ENCODE peak calls at places on chromosomes 12 and 14, in seven cellular contexts. M, U, I, Z, X, A and H are unnamed samples.

GRCh38 chr12:104944252-104944651 is 13.8 kb downstream of the SLC41A2 start:
- DNase-seq in M (no peak), U (no peak), I (no peak), Z (no peak), X (no peak), A (no peak), H (no peak)

GRCh38 chr14:100297320-100298300 is 8.6 kb downstream of the SLC25A29 start:
- DNase-seq in M (no peak), U (peak), I (peak), Z (no peak), X (peak), A (peak), H (no peak)

GRCh38 chr14:22536853-22537338 is 52.1 kb downstream of the DAD1 start:
- DNase-seq in M (peak), U (peak), I (peak), Z (no peak), X (no peak), A (no peak), H (no peak)

GRCh38 chr12:121796855-121797751 is 3.6 kb upstream of the RHOF start:
- DNase-seq in M (no peak), U (peak), I (no peak), Z (peak), X (peak), A (peak), H (peak)

GRCh38 chr14:58426819-58427288 is 477 bp downstream of the TIMM9 start:
- DNase-seq in M (peak), U (peak), I (peak), Z (peak), X (peak), A (peak), H (peak)

GRCh38 chr14:36070056-36071043 is 106.2 kb downstream of the PTCSC3 start:
- DNase-seq in M (no peak), U (peak), I (peak), Z (peak), X (peak), A (no peak), H (peak)

GRCh38 chr14:96146131-96146771 is 58.4 kb upstream of the BDKRB2 start:
- DNase-seq in M (no peak), U (peak), I (no peak), Z (no peak), X (no peak), A (no peak), H (no peak)

GRCh38 chr12:51635371-51635770 is 44.3 kb downstream of the SCN8A start:
- DNase-seq in M (no peak), U (peak), I (no peak), Z (no peak), X (no peak), A (no peak), H (no peak)

GRCh38 chr14:101926085-101926484 is 38.3 kb upstream of the DYNC1H1 start:
- DNase-seq in M (no peak), U (no peak), I (no peak), Z (no peak), X (no peak), A (peak), H (no peak)

GRCh38 chr14:93045965-93046695 is 69.6 kb downstream of the ITPK1 start:
- DNase-seq in M (no peak), U (peak), I (no peak), Z (no peak), X (no peak), A (no peak), H (no peak)

GRCh38 chr12:105272814-105273416 is 36.9 kb upstream of the APPL2 start:
- DNase-seq in M (no peak), U (no peak), I (no peak), Z (no peak), X (no peak), A (no peak), H (no peak)

GRCh38 chr14:105876158-105876557 is 349.8 kb downstream of the TMEM121 start:
- DNase-seq in M (no peak), U (no peak), I (no peak), Z (no peak), X (no peak), A (no peak), H (no peak)

GRCh38 chr12:71671816-71672215 is 7.7 kb downstream of the THAP2 start:
- DNase-seq in M (no peak), U (no peak), I (no peak), Z (no peak), X (no peak), A (no peak), H (no peak)

GRCh38 chr12:39626033-39626814 is 6.6 kb upstream of the ABCD2 start:
- DNase-seq in M (no peak), U (no peak), I (no peak), Z (no peak), X (peak), A (no peak), H (peak)

GRCh38 chr12:1934831-1935230 is 16.4 kb upstream of the CACNA2D4 start:
- DNase-seq in M (no peak), U (no peak), I (no peak), Z (no peak), X (peak), A (no peak), H (no peak)

GRCh38 chr14:37428954-37429353 is 166.1 kb downstream of the FOXA1 start:
- DNase-seq in M (no peak), U (no peak), I (no peak), Z (no peak), X (no peak), A (no peak), H (no peak)

GRCh38 chr12:124744659-124745467 is 118.8 kb downstream of the SCARB1 start:
- DNase-seq in M (no peak), U (peak), I (no peak), Z (no peak), X (peak), A (no peak), H (peak)

GRCh38 chr12:45504606-45505005 is 224.9 kb upstream of the ARID2 start:
- DNase-seq in M (no peak), U (no peak), I (no peak), Z (no peak), X (no peak), A (no peak), H (no peak)

GRCh38 chr14:64910847-64911495 is 3.3 kb upstream of the CHURC1 start:
- DNase-seq in M (no peak), U (peak), I (no peak), Z (peak), X (peak), A (no peak), H (no peak)

GRCh38 chr14:30195946-30196345 is 268.3 kb upstream of the PRKD1 start:
- DNase-seq in M (no peak), U (no peak), I (no peak), Z (no peak), X (no peak), A (no peak), H (no peak)

GRCh38 chr12:54983536-54984102 is 943 bp downstream of the TESPA1 start:
- DNase-seq in M (no peak), U (no peak), I (no peak), Z (no peak), X (no peak), A (no peak), H (no peak)

GRCh38 chr12:25014961-25015360 is 66.1 kb upstream of the BCAT1 start:
- DNase-seq in M (no peak), U (peak), I (no peak), Z (no peak), X (no peak), A (no peak), H (no peak)

GRCh38 chr12:5166976-5167375 is 123.3 kb downstream of the KCNA5 start:
- DNase-seq in M (no peak), U (peak), I (no peak), Z (no peak), X (no peak), A (no peak), H (no peak)